ENCODE peak calls at places on chromosomes 16 and 17, in nine cellular contexts. One of them, this sample, is unnamed.

GRCh38 chr17:17303010-17303846 is at the start of gene NT5M:
- DNase-seq in posterior cingulate gyrus: peak
- DNase-seq in A673: peak
- DNase-seq in OCI-M1: peak
- DNase-seq in T-helper 2 cell: peak
- DNase-seq in activated T-helper 1 cell treated with anti-CD3 and anti-CD28 coated beads, Interleukin-12 subunit alpha, Interleukin-12 subunit beta, Interleukin-2, Interleukin-4 antibody, amounts not matched to agents 30 ng/mL and 10 ng/mL and 1 ng/mL, durations not matched to agents 14 hours and 24 hours and 36 hours: peak
- DNase-seq in GM03348: peak
- DNase-seq in body of pancreas: peak
- DNase-seq in activated CD4-positive, CD25-positive, alpha-beta regulatory T cell: no peak
- DNase-seq in this sample: peak

GRCh38 chr17:42548070-42548837 is 4.5 kb upstream of the HSD17B1 start:
- DNase-seq in T-helper 2 cell: peak
- DNase-seq in GM03348: no peak
- DNase-seq in OCI-M1: no peak
- DNase-seq in body of pancreas: peak
- DNase-seq in activated T-helper 1 cell treated with anti-CD3 and anti-CD28 coated beads, Interleukin-12 subunit alpha, Interleukin-12 subunit beta, Interleukin-2, Interleukin-4 antibody, amounts not matched to agents 30 ng/mL and 10 ng/mL and 1 ng/mL, durations not matched to agents 14 hours and 24 hours and 36 hours: peak
- DNase-seq in posterior cingulate gyrus: no peak
- DNase-seq in A673: peak
- DNase-seq in activated CD4-positive, CD25-positive, alpha-beta regulatory T cell: peak
- DNase-seq in this sample: peak

GRCh38 chr17:55440391-55440790 is 18.8 kb upstream of the MMD start:
- DNase-seq in GM03348: no peak
- DNase-seq in body of pancreas: no peak
- DNase-seq in activated CD4-positive, CD25-positive, alpha-beta regulatory T cell: no peak
- DNase-seq in A673: no peak
- DNase-seq in OCI-M1: peak
- DNase-seq in activated T-helper 1 cell treated with anti-CD3 and anti-CD28 coated beads, Interleukin-12 subunit alpha, Interleukin-12 subunit beta, Interleukin-2, Interleukin-4 antibody, amounts not matched to agents 30 ng/mL and 10 ng/mL and 1 ng/mL, durations not matched to agents 14 hours and 24 hours and 36 hours: no peak
- DNase-seq in posterior cingulate gyrus: no peak
- DNase-seq in T-helper 2 cell: no peak
- DNase-seq in this sample: no peak

GRCh38 chr17:37829446-37830142 is 84.7 kb upstream of the HNF1B start:
- DNase-seq in A673: no peak
- DNase-seq in OCI-M1: no peak
- DNase-seq in activated CD4-positive, CD25-positive, alpha-beta regulatory T cell: no peak
- DNase-seq in activated T-helper 1 cell treated with anti-CD3 and anti-CD28 coated beads, Interleukin-12 subunit alpha, Interleukin-12 subunit beta, Interleukin-2, Interleukin-4 antibody, amounts not matched to agents 30 ng/mL and 10 ng/mL and 1 ng/mL, durations not matched to agents 14 hours and 24 hours and 36 hours: no peak
- DNase-seq in body of pancreas: no peak
- DNase-seq in posterior cingulate gyrus: no peak
- DNase-seq in GM03348: no peak
- DNase-seq in T-helper 2 cell: no peak
- DNase-seq in this sample: no peak

GRCh38 chr17:4340914-4341615 is 25.4 kb downstream of the UBE2G1 start:
- DNase-seq in A673: no peak
- DNase-seq in posterior cingulate gyrus: no peak
- DNase-seq in GM03348: peak
- DNase-seq in OCI-M1: no peak
- DNase-seq in body of pancreas: no peak
- DNase-seq in activated T-helper 1 cell treated with anti-CD3 and anti-CD28 coated beads, Interleukin-12 subunit alpha, Interleukin-12 subunit beta, Interleukin-2, Interleukin-4 antibody, amounts not matched to agents 30 ng/mL and 10 ng/mL and 1 ng/mL, durations not matched to agents 14 hours and 24 hours and 36 hours: no peak
- DNase-seq in activated CD4-positive, CD25-positive, alpha-beta regulatory T cell: no peak
- DNase-seq in T-helper 2 cell: no peak
- DNase-seq in this sample: no peak

GRCh38 chr17:58918072-58918471 is 162.4 kb downstream of the PPM1E start:
- DNase-seq in A673: peak
- DNase-seq in posterior cingulate gyrus: no peak
- DNase-seq in body of pancreas: no peak
- DNase-seq in OCI-M1: no peak
- DNase-seq in activated CD4-positive, CD25-positive, alpha-beta regulatory T cell: no peak
- DNase-seq in T-helper 2 cell: no peak
- DNase-seq in GM03348: no peak
- DNase-seq in activated T-helper 1 cell treated with anti-CD3 and anti-CD28 coated beads, Interleukin-12 subunit alpha, Interleukin-12 subunit beta, Interleukin-2, Interleukin-4 antibody, amounts not matched to agents 30 ng/mL and 10 ng/mL and 1 ng/mL, durations not matched to agents 14 hours and 24 hours and 36 hours: no peak
- DNase-seq in this sample: no peak

GRCh38 chr17:42677012-42677857 is 441 bp upstream of the PLEKHH3 start:
- DNase-seq in T-helper 2 cell: peak
- DNase-seq in activated CD4-positive, CD25-positive, alpha-beta regulatory T cell: peak
- DNase-seq in activated T-helper 1 cell treated with anti-CD3 and anti-CD28 coated beads, Interleukin-12 subunit alpha, Interleukin-12 subunit beta, Interleukin-2, Interleukin-4 antibody, amounts not matched to agents 30 ng/mL and 10 ng/mL and 1 ng/mL, durations not matched to agents 14 hours and 24 hours and 36 hours: peak
- DNase-seq in posterior cingulate gyrus: peak
- DNase-seq in OCI-M1: peak
- DNase-seq in A673: peak
- DNase-seq in GM03348: peak
- DNase-seq in body of pancreas: peak
- DNase-seq in this sample: peak

GRCh38 chr16:56814537-56815432 is 50.2 kb upstream of the SLC12A3 start:
- DNase-seq in GM03348: no peak
- DNase-seq in T-helper 2 cell: no peak
- DNase-seq in body of pancreas: peak
- DNase-seq in activated T-helper 1 cell treated with anti-CD3 and anti-CD28 coated beads, Interleukin-12 subunit alpha, Interleukin-12 subunit beta, Interleukin-2, Interleukin-4 antibody, amounts not matched to agents 30 ng/mL and 10 ng/mL and 1 ng/mL, durations not matched to agents 14 hours and 24 hours and 36 hours: no peak
- DNase-seq in A673: no peak
- DNase-seq in posterior cingulate gyrus: no peak
- DNase-seq in OCI-M1: no peak
- DNase-seq in activated CD4-positive, CD25-positive, alpha-beta regulatory T cell: no peak
- DNase-seq in this sample: no peak

GRCh38 chr17:70031341-70031740 is 43.7 kb upstream of the KCNJ16 start:
- DNase-seq in A673: no peak
- DNase-seq in GM03348: no peak
- DNase-seq in body of pancreas: no peak
- DNase-seq in activated T-helper 1 cell treated with anti-CD3 and anti-CD28 coated beads, Interleukin-12 subunit alpha, Interleukin-12 subunit beta, Interleukin-2, Interleukin-4 antibody, amounts not matched to agents 30 ng/mL and 10 ng/mL and 1 ng/mL, durations not matched to agents 14 hours and 24 hours and 36 hours: no peak
- DNase-seq in activated CD4-positive, CD25-positive, alpha-beta regulatory T cell: no peak
- DNase-seq in posterior cingulate gyrus: no peak
- DNase-seq in OCI-M1: no peak
- DNase-seq in T-helper 2 cell: no peak
- DNase-seq in this sample: no peak

GRCh38 chr16:4578961-4579530 is 22.9 kb downstream of the C16orf96 start:
- DNase-seq in activated CD4-positive, CD25-positive, alpha-beta regulatory T cell: no peak
- DNase-seq in OCI-M1: no peak
- DNase-seq in T-helper 2 cell: no peak
- DNase-seq in posterior cingulate gyrus: peak
- DNase-seq in A673: no peak
- DNase-seq in GM03348: no peak
- DNase-seq in body of pancreas: no peak
- DNase-seq in activated T-helper 1 cell treated with anti-CD3 and anti-CD28 coated beads, Interleukin-12 subunit alpha, Interleukin-12 subunit beta, Interleukin-2, Interleukin-4 antibody, amounts not matched to agents 30 ng/mL and 10 ng/mL and 1 ng/mL, durations not matched to agents 14 hours and 24 hours and 36 hours: no peak
- DNase-seq in this sample: no peak

GRCh38 chr16:4683255-4684029 is 9.9 kb upstream of the NUDT16L1 start:
- DNase-seq in A673: no peak
- DNase-seq in posterior cingulate gyrus: no peak
- DNase-seq in GM03348: no peak
- DNase-seq in activated CD4-positive, CD25-positive, alpha-beta regulatory T cell: no peak
- DNase-seq in activated T-helper 1 cell treated with anti-CD3 and anti-CD28 coated beads, Interleukin-12 subunit alpha, Interleukin-12 subunit beta, Interleukin-2, Interleukin-4 antibody, amounts not matched to agents 30 ng/mL and 10 ng/mL and 1 ng/mL, durations not matched to agents 14 hours and 24 hours and 36 hours: no peak
- DNase-seq in body of pancreas: no peak
- DNase-seq in OCI-M1: no peak
- DNase-seq in T-helper 2 cell: no peak
- DNase-seq in this sample: no peak

GRCh38 chr17:20281860-20282259 is 185.5 kb downstream of the LGALS9B start:
- DNase-seq in OCI-M1: no peak
- DNase-seq in body of pancreas: peak
- DNase-seq in activated CD4-positive, CD25-positive, alpha-beta regulatory T cell: no peak
- DNase-seq in A673: no peak
- DNase-seq in T-helper 2 cell: no peak
- DNase-seq in posterior cingulate gyrus: peak
- DNase-seq in activated T-helper 1 cell treated with anti-CD3 and anti-CD28 coated beads, Interleukin-12 subunit alpha, Interleukin-12 subunit beta, Interleukin-2, Interleukin-4 antibody, amounts not matched to agents 30 ng/mL and 10 ng/mL and 1 ng/mL, durations not matched to agents 14 hours and 24 hours and 36 hours: no peak
- DNase-seq in GM03348: no peak
- DNase-seq in this sample: no peak

GRCh38 chr17:4545217-4545951 is 9.8 kb downstream of the MYBBP1A start:
- DNase-seq in body of pancreas: no peak
- DNase-seq in activated T-helper 1 cell treated with anti-CD3 and anti-CD28 coated beads, Interleukin-12 subunit alpha, Interleukin-12 subunit beta, Interleukin-2, Interleukin-4 antibody, amounts not matched to agents 30 ng/mL and 10 ng/mL and 1 ng/mL, durations not matched to agents 14 hours and 24 hours and 36 hours: no peak
- DNase-seq in A673: no peak
- DNase-seq in GM03348: no peak
- DNase-seq in T-helper 2 cell: no peak
- DNase-seq in activated CD4-positive, CD25-positive, alpha-beta regulatory T cell: no peak
- DNase-seq in OCI-M1: no peak
- DNase-seq in posterior cingulate gyrus: peak
- DNase-seq in this sample: no peak

GRCh38 chr17:56121661-56122060 is 31.6 kb upstream of the ANKFN1 start:
- DNase-seq in T-helper 2 cell: no peak
- DNase-seq in GM03348: no peak
- DNase-seq in A673: peak
- DNase-seq in body of pancreas: no peak
- DNase-seq in posterior cingulate gyrus: no peak
- DNase-seq in activated CD4-positive, CD25-positive, alpha-beta regulatory T cell: no peak
- DNase-seq in activated T-helper 1 cell treated with anti-CD3 and anti-CD28 coated beads, Interleukin-12 subunit alpha, Interleukin-12 subunit beta, Interleukin-2, Interleukin-4 antibody, amounts not matched to agents 30 ng/mL and 10 ng/mL and 1 ng/mL, durations not matched to agents 14 hours and 24 hours and 36 hours: no peak
- DNase-seq in OCI-M1: peak
- DNase-seq in this sample: no peak

GRCh38 chr17:21126645-21127507 is at the start of gene DHRS7B:
- DNase-seq in posterior cingulate gyrus: peak
- DNase-seq in OCI-M1: peak
- DNase-seq in GM03348: peak
- DNase-seq in T-helper 2 cell: peak
- DNase-seq in activated T-helper 1 cell treated with anti-CD3 and anti-CD28 coated beads, Interleukin-12 subunit alpha, Interleukin-12 subunit beta, Interleukin-2, Interleukin-4 antibody, amounts not matched to agents 30 ng/mL and 10 ng/mL and 1 ng/mL, durations not matched to agents 14 hours and 24 hours and 36 hours: peak
- DNase-seq in A673: peak
- DNase-seq in body of pancreas: peak
- DNase-seq in activated CD4-positive, CD25-positive, alpha-beta regulatory T cell: peak
- DNase-seq in this sample: peak

GRCh38 chr16:3058173-3059030 is 7.0 kb upstream of the IL32 start:
- DNase-seq in A673: peak
- DNase-seq in activated T-helper 1 cell treated with anti-CD3 and anti-CD28 coated beads, Interleukin-12 subunit alpha, Interleukin-12 subunit beta, Interleukin-2, Interleukin-4 antibody, amounts not matched to agents 30 ng/mL and 10 ng/mL and 1 ng/mL, durations not matched to agents 14 hours and 24 hours and 36 hours: no peak
- DNase-seq in posterior cingulate gyrus: peak
- DNase-seq in activated CD4-positive, CD25-positive, alpha-beta regulatory T cell: no peak
- DNase-seq in body of pancreas: peak
- DNase-seq in OCI-M1: peak
- DNase-seq in GM03348: no peak
- DNase-seq in T-helper 2 cell: peak
- DNase-seq in this sample: no peak

GRCh38 chr17:18981642-18982424 is 22.7 kb downstream of the FAM83G start:
- DNase-seq in body of pancreas: peak
- DNase-seq in OCI-M1: no peak
- DNase-seq in posterior cingulate gyrus: no peak
- DNase-seq in T-helper 2 cell: no peak
- DNase-seq in activated CD4-positive, CD25-positive, alpha-beta regulatory T cell: no peak
- DNase-seq in A673: peak
- DNase-seq in activated T-helper 1 cell treated with anti-CD3 and anti-CD28 coated beads, Interleukin-12 subunit alpha, Interleukin-12 subunit beta, Interleukin-2, Interleukin-4 antibody, amounts not matched to agents 30 ng/mL and 10 ng/mL and 1 ng/mL, durations not matched to agents 14 hours and 24 hours and 36 hours: no peak
- DNase-seq in GM03348: peak
- DNase-seq in this sample: no peak

GRCh38 chr17:73376152-73376551 is 64.4 kb upstream of the CDC42EP4 start:
- DNase-seq in activated CD4-positive, CD25-positive, alpha-beta regulatory T cell: no peak
- DNase-seq in GM03348: no peak
- DNase-seq in OCI-M1: no peak
- DNase-seq in posterior cingulate gyrus: no peak
- DNase-seq in T-helper 2 cell: no peak
- DNase-seq in body of pancreas: no peak
- DNase-seq in A673: no peak
- DNase-seq in activated T-helper 1 cell treated with anti-CD3 and anti-CD28 coated beads, Interleukin-12 subunit alpha, Interleukin-12 subunit beta, Interleukin-2, Interleukin-4 antibody, amounts not matched to agents 30 ng/mL and 10 ng/mL and 1 ng/mL, durations not matched to agents 14 hours and 24 hours and 36 hours: no peak
- DNase-seq in this sample: no peak

GRCh38 chr17:80119271-80119791 is 17.9 kb downstream of the GAA start:
- DNase-seq in activated CD4-positive, CD25-positive, alpha-beta regulatory T cell: no peak
- DNase-seq in A673: no peak
- DNase-seq in T-helper 2 cell: no peak
- DNase-seq in GM03348: no peak
- DNase-seq in OCI-M1: no peak
- DNase-seq in activated T-helper 1 cell treated with anti-CD3 and anti-CD28 coated beads, Interleukin-12 subunit alpha, Interleukin-12 subunit beta, Interleukin-2, Interleukin-4 antibody, amounts not matched to agents 30 ng/mL and 10 ng/mL and 1 ng/mL, durations not matched to agents 14 hours and 24 hours and 36 hours: no peak
- DNase-seq in body of pancreas: no peak
- DNase-seq in posterior cingulate gyrus: peak
- DNase-seq in this sample: no peak

GRCh38 chr17:61372436-61372835 is 27.2 kb upstream of the TBX2 start:
- DNase-seq in activated CD4-positive, CD25-positive, alpha-beta regulatory T cell: no peak
- DNase-seq in A673: no peak
- DNase-seq in GM03348: no peak
- DNase-seq in T-helper 2 cell: no peak
- DNase-seq in activated T-helper 1 cell treated with anti-CD3 and anti-CD28 coated beads, Interleukin-12 subunit alpha, Interleukin-12 subunit beta, Interleukin-2, Interleukin-4 antibody, amounts not matched to agents 30 ng/mL and 10 ng/mL and 1 ng/mL, durations not matched to agents 14 hours and 24 hours and 36 hours: no peak
- DNase-seq in OCI-M1: no peak
- DNase-seq in body of pancreas: no peak
- DNase-seq in posterior cingulate gyrus: no peak
- DNase-seq in this sample: no peak

GRCh38 chr16:31471875-31472558 is at the start of gene TGFB1I1:
- DNase-seq in activated T-helper 1 cell treated with anti-CD3 and anti-CD28 coated beads, Interleukin-12 subunit alpha, Interleukin-12 subunit beta, Interleukin-2, Interleukin-4 antibody, amounts not matched to agents 30 ng/mL and 10 ng/mL and 1 ng/mL, durations not matched to agents 14 hours and 24 hours and 36 hours: no peak
- DNase-seq in posterior cingulate gyrus: peak
- DNase-seq in T-helper 2 cell: no peak
- DNase-seq in A673: no peak
- DNase-seq in OCI-M1: peak
- DNase-seq in body of pancreas: no peak
- DNase-seq in GM03348: peak
- DNase-seq in activated CD4-positive, CD25-positive, alpha-beta regulatory T cell: no peak
- DNase-seq in this sample: no peak

GRCh38 chr16:56606071-56606687 is 2.2 kb upstream of the MT2A start:
- DNase-seq in activated CD4-positive, CD25-positive, alpha-beta regulatory T cell: no peak
- DNase-seq in OCI-M1: no peak
- DNase-seq in posterior cingulate gyrus: no peak
- DNase-seq in T-helper 2 cell: no peak
- DNase-seq in GM03348: peak
- DNase-seq in A673: no peak
- DNase-seq in body of pancreas: peak
- DNase-seq in activated T-helper 1 cell treated with anti-CD3 and anti-CD28 coated beads, Interleukin-12 subunit alpha, Interleukin-12 subunit beta, Interleukin-2, Interleukin-4 antibody, amounts not matched to agents 30 ng/mL and 10 ng/mL and 1 ng/mL, durations not matched to agents 14 hours and 24 hours and 36 hours: no peak
- DNase-seq in this sample: no peak

GRCh38 chr16:87524407-87524806 is 31.6 kb upstream of the ZCCHC14 start:
- DNase-seq in activated CD4-positive, CD25-positive, alpha-beta regulatory T cell: no peak
- DNase-seq in posterior cingulate gyrus: no peak
- DNase-seq in GM03348: no peak
- DNase-seq in activated T-helper 1 cell treated with anti-CD3 and anti-CD28 coated beads, Interleukin-12 subunit alpha, Interleukin-12 subunit beta, Interleukin-2, Interleukin-4 antibody, amounts not matched to agents 30 ng/mL and 10 ng/mL and 1 ng/mL, durations not matched to agents 14 hours and 24 hours and 36 hours: no peak
- DNase-seq in T-helper 2 cell: no peak
- DNase-seq in A673: no peak
- DNase-seq in OCI-M1: peak
- DNase-seq in body of pancreas: no peak
- DNase-seq in this sample: no peak

GRCh38 chr16:27642753-27643152 is 92.8 kb downstream of the KATNIP start:
- DNase-seq in activated CD4-positive, CD25-positive, alpha-beta regulatory T cell: no peak
- DNase-seq in GM03348: no peak
- DNase-seq in body of pancreas: no peak
- DNase-seq in activated T-helper 1 cell treated with anti-CD3 and anti-CD28 coated beads, Interleukin-12 subunit alpha, Interleukin-12 subunit beta, Interleukin-2, Interleukin-4 antibody, amounts not matched to agents 30 ng/mL and 10 ng/mL and 1 ng/mL, durations not matched to agents 14 hours and 24 hours and 36 hours: no peak
- DNase-seq in T-helper 2 cell: no peak
- DNase-seq in posterior cingulate gyrus: no peak
- DNase-seq in OCI-M1: peak
- DNase-seq in A673: peak
- DNase-seq in this sample: no peak

GRCh38 chr16:81752225-81752875 is 26.7 kb upstream of the PLCG2 start:
- DNase-seq in OCI-M1: peak
- DNase-seq in body of pancreas: peak
- DNase-seq in A673: no peak
- DNase-seq in posterior cingulate gyrus: peak
- DNase-seq in activated CD4-positive, CD25-positive, alpha-beta regulatory T cell: no peak
- DNase-seq in activated T-helper 1 cell treated with anti-CD3 and anti-CD28 coated beads, Interleukin-12 subunit alpha, Interleukin-12 subunit beta, Interleukin-2, Interleukin-4 antibody, amounts not matched to agents 30 ng/mL and 10 ng/mL and 1 ng/mL, durations not matched to agents 14 hours and 24 hours and 36 hours: no peak
- DNase-seq in GM03348: no peak
- DNase-seq in T-helper 2 cell: no peak
- DNase-seq in this sample: no peak

GRCh38 chr17:4319221-4319620 is 47.3 kb downstream of the UBE2G1 start:
- DNase-seq in T-helper 2 cell: no peak
- DNase-seq in A673: no peak
- DNase-seq in activated CD4-positive, CD25-positive, alpha-beta regulatory T cell: no peak
- DNase-seq in posterior cingulate gyrus: no peak
- DNase-seq in activated T-helper 1 cell treated with anti-CD3 and anti-CD28 coated beads, Interleukin-12 subunit alpha, Interleukin-12 subunit beta, Interleukin-2, Interleukin-4 antibody, amounts not matched to agents 30 ng/mL and 10 ng/mL and 1 ng/mL, durations not matched to agents 14 hours and 24 hours and 36 hours: no peak
- DNase-seq in OCI-M1: no peak
- DNase-seq in GM03348: no peak
- DNase-seq in body of pancreas: no peak
- DNase-seq in this sample: no peak

GRCh38 chr17:63999680-64000531 is 1.8 kb downstream of the PRR29 start:
- DNase-seq in posterior cingulate gyrus: no peak
- DNase-seq in A673: no peak
- DNase-seq in T-helper 2 cell: no peak
- DNase-seq in OCI-M1: no peak
- DNase-seq in body of pancreas: no peak
- DNase-seq in activated T-helper 1 cell treated with anti-CD3 and anti-CD28 coated beads, Interleukin-12 subunit alpha, Interleukin-12 subunit beta, Interleukin-2, Interleukin-4 antibody, amounts not matched to agents 30 ng/mL and 10 ng/mL and 1 ng/mL, durations not matched to agents 14 hours and 24 hours and 36 hours: no peak
- DNase-seq in activated CD4-positive, CD25-positive, alpha-beta regulatory T cell: no peak
- DNase-seq in GM03348: no peak
- DNase-seq in this sample: no peak

GRCh38 chr16:84086357-84086756 is 30.4 kb downstream of the MBTPS1 start:
- DNase-seq in activated T-helper 1 cell treated with anti-CD3 and anti-CD28 coated beads, Interleukin-12 subunit alpha, Interleukin-12 subunit beta, Interleukin-2, Interleukin-4 antibody, amounts not matched to agents 30 ng/mL and 10 ng/mL and 1 ng/mL, durations not matched to agents 14 hours and 24 hours and 36 hours: no peak
- DNase-seq in T-helper 2 cell: no peak
- DNase-seq in OCI-M1: no peak
- DNase-seq in activated CD4-positive, CD25-positive, alpha-beta regulatory T cell: no peak
- DNase-seq in posterior cingulate gyrus: no peak
- DNase-seq in GM03348: no peak
- DNase-seq in A673: no peak
- DNase-seq in body of pancreas: no peak
- DNase-seq in this sample: no peak

GRCh38 chr16:3581392-3581791 is 4.2 kb upstream of the NLRC3 start:
- DNase-seq in T-helper 2 cell: no peak
- DNase-seq in A673: no peak
- DNase-seq in OCI-M1: no peak
- DNase-seq in body of pancreas: no peak
- DNase-seq in activated T-helper 1 cell treated with anti-CD3 and anti-CD28 coated beads, Interleukin-12 subunit alpha, Interleukin-12 subunit beta, Interleukin-2, Interleukin-4 antibody, amounts not matched to agents 30 ng/mL and 10 ng/mL and 1 ng/mL, durations not matched to agents 14 hours and 24 hours and 36 hours: no peak
- DNase-seq in posterior cingulate gyrus: peak
- DNase-seq in activated CD4-positive, CD25-positive, alpha-beta regulatory T cell: no peak
- DNase-seq in GM03348: no peak
- DNase-seq in this sample: no peak

GRCh38 chr17:29145289-29146058 is 34.7 kb downstream of the MYO18A start:
- DNase-seq in OCI-M1: peak
- DNase-seq in T-helper 2 cell: peak
- DNase-seq in A673: peak
- DNase-seq in GM03348: peak
- DNase-seq in activated CD4-positive, CD25-positive, alpha-beta regulatory T cell: peak
- DNase-seq in body of pancreas: peak
- DNase-seq in activated T-helper 1 cell treated with anti-CD3 and anti-CD28 coated beads, Interleukin-12 subunit alpha, Interleukin-12 subunit beta, Interleukin-2, Interleukin-4 antibody, amounts not matched to agents 30 ng/mL and 10 ng/mL and 1 ng/mL, durations not matched to agents 14 hours and 24 hours and 36 hours: peak
- DNase-seq in posterior cingulate gyrus: peak
- DNase-seq in this sample: no peak

GRCh38 chr17:39365872-39366271 is 35.6 kb downstream of the FBXL20 start:
- DNase-seq in T-helper 2 cell: no peak
- DNase-seq in A673: no peak
- DNase-seq in posterior cingulate gyrus: no peak
- DNase-seq in OCI-M1: peak
- DNase-seq in activated T-helper 1 cell treated with anti-CD3 and anti-CD28 coated beads, Interleukin-12 subunit alpha, Interleukin-12 subunit beta, Interleukin-2, Interleukin-4 antibody, amounts not matched to agents 30 ng/mL and 10 ng/mL and 1 ng/mL, durations not matched to agents 14 hours and 24 hours and 36 hours: no peak
- DNase-seq in body of pancreas: no peak
- DNase-seq in activated CD4-positive, CD25-positive, alpha-beta regulatory T cell: no peak
- DNase-seq in GM03348: no peak
- DNase-seq in this sample: no peak

This sample was measured in activated gamma-delta T cell.